ENCODE peak calls at places on chromosome 9, in seven cellular contexts. M, A, P, N, B, H and L are unnamed samples.

GRCh38 chr9:3386753-3387152 is 139.0 kb downstream of the RFX3 start:
- DNase-seq in M (no peak), A (peak; percentile 10), P (no peak), N (no peak), B (no peak), H (no peak), L (no peak)

GRCh38 chr9:136312436-136312835 is 8.5 kb upstream of the CCDC187 start:
- DNase-seq in M (no peak), A (peak; percentile 61), P (peak; percentile 45), N (peak; percentile 76), B (no peak), H (no peak), L (peak; percentile 61)

GRCh38 chr9:95724253-95724991 is 151.1 kb upstream of the ERCC6L2 start:
- DNase-seq in M (no peak), A (no peak), P (no peak), N (no peak), B (peak; percentile 17), H (no peak), L (peak; percentile 71)

GRCh38 chr9:85729882-85730281 is 11.9 kb downstream of the AGTPBP1 start:
- DNase-seq in M (no peak), A (peak; percentile 22), P (no peak), N (no peak), B (no peak), H (no peak), L (no peak)

GRCh38 chr9:136645903-136646754 is 16.6 kb upstream of the EGFL7 start:
- DNase-seq in M (peak; percentile 66), A (peak; percentile 36), P (no peak), N (no peak), B (no peak), H (no peak), L (no peak)

GRCh38 chr9:19809422-19810269 is 20.8 kb upstream of the SLC24A2 start:
- DNase-seq in M (no peak), A (no peak), P (no peak), N (peak; percentile 24), B (no peak), H (no peak), L (no peak)

GRCh38 chr9:131860430-131860829 is 120.6 kb upstream of the RAPGEF1 start:
- DNase-seq in M (no peak), A (no peak), P (no peak), N (no peak), B (no peak), H (no peak), L (no peak)

GRCh38 chr9:32344551-32345182 is 39.8 kb upstream of the ACO1 start:
- DNase-seq in M (no peak), A (peak; percentile 46), P (peak; percentile 4), N (peak; percentile 46), B (no peak), H (no peak), L (no peak)

GRCh38 chr9:86061972-86062739 is 37.2 kb downstream of the GOLM1 start:
- DNase-seq in M (peak; percentile 77), A (no peak), P (no peak), N (no peak), B (no peak), H (no peak), L (no peak)

GRCh38 chr9:26326473-26327044 is 566.0 kb downstream of the CAAP1 start:
- DNase-seq in M (no peak), A (peak; percentile 70), P (peak; percentile 80), N (peak; percentile 55), B (no peak), H (no peak), L (peak; percentile 2)

GRCh38 chr9:132769895-132770774 is 99.9 kb downstream of the GTF3C4 start:
- DNase-seq in M (peak; percentile 85), A (peak; percentile 72), P (peak; percentile 55), N (peak; percentile 75), B (peak; percentile 26), H (no peak), L (peak; percentile 79)

GRCh38 chr9:4315582-4316215 is 15.8 kb upstream of the GLIS3 start:
- DNase-seq in M (peak; percentile 68), A (peak; percentile 88), P (peak; percentile 72), N (peak; percentile 69), B (peak; percentile 41), H (no peak), L (peak; percentile 83)

GRCh38 chr9:21506910-21507795 is 25.0 kb upstream of the IFNE start:
- DNase-seq in M (no peak), A (peak; percentile 95), P (peak; percentile 96), N (no peak), B (no peak), H (no peak), L (no peak)

GRCh38 chr9:15469406-15469805 is 41.4 kb downstream of the PSIP1 start:
- DNase-seq in M (no peak), A (peak; percentile 25), P (no peak), N (no peak), B (no peak), H (no peak), L (no peak)

GRCh38 chr9:121654497-121655140 is 3.2 kb downstream of the DAB2IP start:
- DNase-seq in M (no peak), A (no peak), P (no peak), N (no peak), B (no peak), H (no peak), L (no peak)

GRCh38 chr9:135070964-135071735 is 16.3 kb upstream of the OLFM1 start:
- DNase-seq in M (no peak), A (no peak), P (no peak), N (no peak), B (no peak), H (no peak), L (no peak)

GRCh38 chr9:99579964-99580363 is 241.7 kb upstream of the NR4A3 start:
- DNase-seq in M (no peak), A (peak; percentile 5), P (no peak), N (no peak), B (no peak), H (no peak), L (no peak)

GRCh38 chr9:7500521-7500920 is 299.1 kb downstream of the DMAC1 start:
- DNase-seq in M (no peak), A (no peak), P (no peak), N (no peak), B (no peak), H (no peak), L (no peak)

GRCh38 chr9:119432428-119432827 is 63.2 kb upstream of the BRINP1 start:
- DNase-seq in M (no peak), A (no peak), P (no peak), N (no peak), B (no peak), H (no peak), L (no peak)

GRCh38 chr9:8486095-8486494 is 686.5 kb upstream of the DMAC1 start:
- DNase-seq in M (no peak), A (peak; percentile 50), P (no peak), N (no peak), B (no peak), H (no peak), L (no peak)

GRCh38 chr9:20023237-20023928 is 234.5 kb upstream of the SLC24A2 start:
- DNase-seq in M (no peak), A (no peak), P (no peak), N (no peak), B (no peak), H (no peak), L (no peak)

GRCh38 chr9:8863886-8864881 is 1064.6 kb upstream of the DMAC1 start:
- DNase-seq in M (no peak), A (peak; percentile 36), P (no peak), N (no peak), B (no peak), H (no peak), L (no peak)

GRCh38 chr9:79489241-79490000 is 82.3 kb upstream of the TLE4 start:
- DNase-seq in M (no peak), A (peak; percentile 77), P (peak; percentile 36), N (no peak), B (no peak), H (no peak), L (no peak)

GRCh38 chr9:26175264-26175663 is 497.0 kb upstream of the TUSC1 start:
- DNase-seq in M (no peak), A (no peak), P (peak; percentile 96), N (no peak), B (no peak), H (no peak), L (no peak)

GRCh38 chr9:112644449-112644965 is 73.4 kb downstream of the INIP start:
- DNase-seq in M (no peak), A (no peak), P (no peak), N (no peak), B (no peak), H (no peak), L (no peak)

GRCh38 chr9:84301851-84302250 is 38.7 kb downstream of the SLC28A3 start:
- DNase-seq in M (no peak), A (peak; percentile 70), P (peak; percentile 47), N (no peak), B (no peak), H (no peak), L (no peak)

GRCh38 chr9:87498046-87498815 is 564 bp downstream of the DAPK1 start:
- DNase-seq in M (no peak), A (peak; percentile 32), P (no peak), N (no peak), B (no peak), H (no peak), L (peak; percentile 29)

GRCh38 chr9:128550770-128551651 is 1.4 kb upstream of the SPTAN1 start:
- DNase-seq in M (peak; percentile 54), A (peak; percentile 67), P (peak; percentile 47), N (no peak), B (no peak), H (no peak), L (no peak)

GRCh38 chr9:89379508-89380115 is 61.3 kb downstream of the SECISBP2 start:
- DNase-seq in M (no peak), A (no peak), P (no peak), N (no peak), B (no peak), H (no peak), L (no peak)

GRCh38 chr9:114893622-114894021 is 36.8 kb downstream of the TNFSF8 start:
- DNase-seq in M (no peak), A (no peak), P (no peak), N (no peak), B (no peak), H (no peak), L (peak; percentile 53)

GRCh38 chr9:6884101-6884500 is 126.3 kb downstream of the KDM4C start:
- DNase-seq in M (no peak), A (no peak), P (no peak), N (no peak), B (no peak), H (no peak), L (no peak)

GRCh38 chr9:36053971-36054370 is 17.3 kb downstream of the RECK start:
- DNase-seq in M (no peak), A (peak; percentile 35), P (no peak), N (no peak), B (no peak), H (no peak), L (no peak)

GRCh38 chr9:127132921-127133647 is 10.6 kb upstream of the ANGPTL2 start:
- DNase-seq in M (no peak), A (peak; percentile 74), P (peak; percentile 56), N (no peak), B (no peak), H (no peak), L (no peak)

GRCh38 chr9:2478421-2478820 is 143.2 kb upstream of the VLDLR start:
- DNase-seq in M (no peak), A (no peak), P (no peak), N (no peak), B (no peak), H (no peak), L (no peak)